ENCODE peak calls at places on chromosomes 1 and 21, in four cellular contexts. D, L, Q and K are unnamed samples.

GRCh38 chr21:38945536-38946245 is 140.0 kb downstream of the ETS2 start:
- DNase-seq in Q (no peak), D (peak), L (no peak), K (no peak)

GRCh38 chr21:14707265-14708020 is 161.3 kb upstream of the SAMSN1 start:
- DNase-seq in Q (no peak), L (no peak), D (no peak), K (no peak)

GRCh38 chr1:30763654-30764248 is 6.2 kb upstream of the LAPTM5 start:
- DNase-seq in Q (no peak), D (no peak), L (no peak), K (no peak)

GRCh38 chr1:98903261-98903660 is 101.4 kb downstream of the PLPPR5 start:
- DNase-seq in Q (no peak), L (no peak), D (no peak), K (no peak)

GRCh38 chr1:114113801-114114750 is 39.6 kb downstream of the SYT6 start:
- DNase-seq in D (no peak), Q (no peak), L (no peak), K (no peak)

GRCh38 chr1:11590395-11590794 is 63.8 kb downstream of the FBXO2 start:
- DNase-seq in Q (no peak), L (no peak), D (peak), K (no peak)

GRCh38 chr1:31577515-31578191 is 1.3 kb downstream of the TINAGL1 start:
- DNase-seq in Q (no peak), L (no peak), D (no peak), K (no peak)

GRCh38 chr21:42121792-42122191 is 50.7 kb downstream of the UMODL1 start:
- DNase-seq in Q (no peak), L (no peak), D (no peak), K (no peak)

GRCh38 chr21:35367558-35367957 is 318.5 kb upstream of the RUNX1 start:
- DNase-seq in D (no peak), L (no peak), Q (no peak), K (no peak)

GRCh38 chr21:15999741-16000140 is 270.0 kb downstream of the USP25 start:
- DNase-seq in D (no peak), Q (no peak), L (no peak), K (no peak)

GRCh38 chr1:37561794-37562132 is 5.0 kb downstream of the DNALI1 start:
- DNase-seq in Q (peak), D (peak), L (no peak), K (no peak)

GRCh38 chr21:36891692-36892091 is 74.8 kb downstream of the HLCS start:
- DNase-seq in Q (no peak), L (no peak), D (no peak), K (no peak)

GRCh38 chr1:11804666-11805453 is 904 bp downstream of the MTHFR start:
- DNase-seq in D (no peak), Q (peak), L (peak), K (peak)

GRCh38 chr1:167520711-167521206 is 2.4 kb upstream of the CD247 start:
- DNase-seq in D (no peak), L (no peak), Q (no peak), K (no peak)

GRCh38 chr21:38661296-38662223 is 144.2 kb upstream of the ETS2 start:
- DNase-seq in L (no peak), Q (no peak), D (peak), K (no peak)

GRCh38 chr1:87134625-87135024 is 194.1 kb upstream of the LMO4 start:
- DNase-seq in L (no peak), Q (no peak), D (peak), K (no peak)

GRCh38 chr1:110134050-110134595 is 16.2 kb upstream of the SLC6A17 start:
- DNase-seq in D (no peak), L (peak), Q (no peak), K (peak)

GRCh38 chr1:83815348-83815747 is 183.6 kb downstream of the TTLL7 start:
- DNase-seq in L (no peak), Q (no peak), D (no peak), K (no peak)

GRCh38 chr1:119549719-119550141 is 42.7 kb downstream of the HSD3B1 start:
- DNase-seq in D (peak), Q (no peak), L (peak), K (peak)

GRCh38 chr1:234610061-234610581 is at the start of gene IRF2BP2:
- DNase-seq in D (peak), L (peak), Q (peak), K (peak)

GRCh38 chr21:39094847-39095525 is 88.3 kb downstream of the PSMG1 start:
- DNase-seq in L (no peak), D (no peak), Q (no peak), K (no peak)

GRCh38 chr1:86429830-86430229 is 5.9 kb downstream of the CLCA2 start:
- DNase-seq in D (no peak), Q (no peak), L (no peak), K (no peak)

GRCh38 chr1:154170547-154171221 is 15.8 kb upstream of the NUP210L start:
- DNase-seq in L (no peak), D (no peak), Q (peak), K (no peak)

GRCh38 chr1:7220007-7220406 is 434.8 kb downstream of the CAMTA1 start:
- DNase-seq in D (no peak), Q (no peak), L (no peak), K (no peak)

GRCh38 chr1:51289676-51290488 is 40.5 kb downstream of the TTC39A start:
- DNase-seq in Q (no peak), L (no peak), D (no peak), K (no peak)

GRCh38 chr1:14516974-14517812 is 81.3 kb upstream of the KAZN start:
- DNase-seq in D (no peak), L (no peak), Q (no peak), K (no peak)

GRCh38 chr1:207948536-207949250 is 37.8 kb upstream of the CD34 start:
- DNase-seq in D (no peak), Q (no peak), L (no peak), K (no peak)

GRCh38 chr1:204358145-204358544 is 1.6 kb downstream of the PLEKHA6 start:
- DNase-seq in L (no peak), D (no peak), Q (no peak), K (no peak)

GRCh38 chr1:27366411-27367159 is at the start of gene MAP3K6:
- DNase-seq in Q (peak), L (peak), D (peak), K (no peak)

GRCh38 chr1:116740296-116740695 is 13.9 kb upstream of the CD2 start:
- DNase-seq in Q (no peak), D (no peak), L (no peak), K (no peak)